ENCODE peak calls at places on chromosomes 5 and 9, in eight cellular contexts. One of them, this sample, is unnamed.

GRCh38 chr5:39283231-39283818 is 64.0 kb upstream of the FYB1 start:
- DNase-seq in HCT116: peak
- DNase-seq in upper lobe of left lung: peak
- DNase-seq in K562: peak
- DNase-seq in stomach: no peak
- DNase-seq in GM12892: no peak
- DNase-seq in transverse colon: peak
- DNase-seq in prostate gland: peak
- DNase-seq in this sample: no peak

GRCh38 chr5:110790673-110791072 is 51.9 kb downstream of the SLC25A46 start:
- DNase-seq in HCT116: no peak
- DNase-seq in upper lobe of left lung: no peak
- DNase-seq in K562: no peak
- DNase-seq in stomach: no peak
- DNase-seq in GM12892: no peak
- DNase-seq in transverse colon: no peak
- DNase-seq in prostate gland: no peak
- DNase-seq in this sample: no peak

GRCh38 chr5:32989815-32990214 is 278.7 kb downstream of the NPR3 start:
- DNase-seq in HCT116: no peak
- DNase-seq in upper lobe of left lung: no peak
- DNase-seq in K562: no peak
- DNase-seq in stomach: no peak
- DNase-seq in GM12892: no peak
- DNase-seq in transverse colon: no peak
- DNase-seq in prostate gland: no peak
- DNase-seq in this sample: no peak

GRCh38 chr5:35640623-35641022 is 23.0 kb downstream of the SPEF2 start:
- DNase-seq in HCT116: no peak
- DNase-seq in upper lobe of left lung: no peak
- DNase-seq in K562: no peak
- DNase-seq in stomach: no peak
- DNase-seq in GM12892: no peak
- DNase-seq in transverse colon: no peak
- DNase-seq in prostate gland: no peak
- DNase-seq in this sample: no peak

GRCh38 chr5:72951850-72952468 is 3.9 kb upstream of the FCHO2 start:
- DNase-seq in HCT116: peak
- DNase-seq in upper lobe of left lung: peak
- DNase-seq in K562: no peak
- DNase-seq in stomach: no peak
- DNase-seq in GM12892: no peak
- DNase-seq in transverse colon: peak
- DNase-seq in prostate gland: peak
- DNase-seq in this sample: no peak

GRCh38 chr5:75667586-75667985 is 49.7 kb downstream of the POC5 start:
- DNase-seq in HCT116: no peak
- DNase-seq in upper lobe of left lung: no peak
- DNase-seq in K562: no peak
- DNase-seq in stomach: no peak
- DNase-seq in GM12892: no peak
- DNase-seq in transverse colon: no peak
- DNase-seq in prostate gland: no peak
- DNase-seq in this sample: no peak

GRCh38 chr9:109311731-109312130 is 9.1 kb downstream of the EPB41L4B start:
- DNase-seq in HCT116: no peak
- DNase-seq in upper lobe of left lung: no peak
- DNase-seq in K562: peak
- DNase-seq in stomach: no peak
- DNase-seq in GM12892: no peak
- DNase-seq in transverse colon: no peak
- DNase-seq in prostate gland: no peak
- DNase-seq in this sample: no peak

GRCh38 chr5:109146611-109147010 is 263.2 kb downstream of the PJA2 start:
- DNase-seq in HCT116: no peak
- DNase-seq in upper lobe of left lung: no peak
- DNase-seq in K562: no peak
- DNase-seq in stomach: no peak
- DNase-seq in GM12892: no peak
- DNase-seq in transverse colon: no peak
- DNase-seq in prostate gland: no peak
- DNase-seq in this sample: no peak

GRCh38 chr5:143513720-143514119 is 110.2 kb upstream of the NR3C1 start:
- DNase-seq in HCT116: no peak
- DNase-seq in upper lobe of left lung: no peak
- DNase-seq in K562: no peak
- DNase-seq in stomach: no peak
- DNase-seq in GM12892: no peak
- DNase-seq in transverse colon: no peak
- DNase-seq in prostate gland: no peak
- DNase-seq in this sample: no peak

GRCh38 chr5:142924135-142924883 is 154.1 kb downstream of the ARHGAP26 start:
- DNase-seq in HCT116: no peak
- DNase-seq in upper lobe of left lung: no peak
- DNase-seq in K562: no peak
- DNase-seq in stomach: no peak
- DNase-seq in GM12892: no peak
- DNase-seq in transverse colon: no peak
- DNase-seq in prostate gland: no peak
- DNase-seq in this sample: no peak

GRCh38 chr9:27125936-27126335 is 16.9 kb downstream of the TEK start:
- DNase-seq in HCT116: no peak
- DNase-seq in upper lobe of left lung: no peak
- DNase-seq in K562: no peak
- DNase-seq in stomach: no peak
- DNase-seq in GM12892: no peak
- DNase-seq in transverse colon: no peak
- DNase-seq in prostate gland: no peak
- DNase-seq in this sample: no peak

GRCh38 chr9:128893354-128893753 is 11.4 kb downstream of the LRRC8A start:
- DNase-seq in HCT116: no peak
- DNase-seq in upper lobe of left lung: no peak
- DNase-seq in K562: no peak
- DNase-seq in stomach: no peak
- DNase-seq in GM12892: no peak
- DNase-seq in transverse colon: no peak
- DNase-seq in prostate gland: no peak
- DNase-seq in this sample: no peak

GRCh38 chr9:128895556-128895955 is 13.6 kb downstream of the LRRC8A start:
- DNase-seq in HCT116: no peak
- DNase-seq in upper lobe of left lung: no peak
- DNase-seq in K562: no peak
- DNase-seq in stomach: no peak
- DNase-seq in GM12892: no peak
- DNase-seq in transverse colon: no peak
- DNase-seq in prostate gland: no peak
- DNase-seq in this sample: no peak

GRCh38 chr9:128891354-128892222 is 9.7 kb downstream of the LRRC8A start:
- DNase-seq in HCT116: no peak
- DNase-seq in upper lobe of left lung: no peak
- DNase-seq in K562: no peak
- DNase-seq in stomach: no peak
- DNase-seq in GM12892: no peak
- DNase-seq in transverse colon: no peak
- DNase-seq in prostate gland: no peak
- DNase-seq in this sample: no peak

GRCh38 chr9:128894764-128895163 is 12.8 kb downstream of the LRRC8A start:
- DNase-seq in HCT116: no peak
- DNase-seq in upper lobe of left lung: no peak
- DNase-seq in K562: no peak
- DNase-seq in stomach: no peak
- DNase-seq in GM12892: no peak
- DNase-seq in transverse colon: no peak
- DNase-seq in prostate gland: no peak
- DNase-seq in this sample: no peak

DNA sequence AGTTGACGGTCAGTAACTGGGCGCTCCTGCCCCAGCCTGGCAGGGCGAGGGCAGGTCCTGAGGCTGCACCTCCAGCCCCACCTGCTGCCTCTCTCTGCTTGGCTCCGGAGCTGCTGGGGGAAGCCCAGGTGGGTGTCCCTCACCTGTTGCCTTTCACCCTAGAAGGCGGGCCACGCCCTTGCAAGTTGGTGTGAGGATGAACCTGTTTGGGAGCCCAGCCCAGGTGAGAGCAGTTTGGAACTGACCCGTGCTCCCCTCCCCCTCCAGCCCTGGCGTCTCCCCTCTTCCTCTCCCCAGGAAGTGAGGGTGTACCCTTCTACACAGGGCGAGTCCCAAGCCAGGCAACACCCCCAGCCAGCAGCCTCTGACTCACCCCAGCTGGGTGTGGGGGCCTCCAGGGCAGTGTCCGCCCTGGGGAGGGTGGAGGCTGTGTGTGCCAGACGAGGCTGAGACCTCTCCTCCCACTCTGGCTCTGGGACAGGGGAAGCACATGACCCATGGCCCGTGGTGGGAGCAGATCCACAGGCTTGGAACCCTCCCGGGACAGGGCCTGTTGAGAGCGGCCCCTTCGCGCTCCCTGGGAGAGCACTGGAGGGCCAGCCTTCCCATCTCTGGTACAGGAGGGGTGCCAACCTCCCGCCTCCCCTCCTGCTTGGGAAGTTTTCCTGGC is 10.4 kb downstream of the LRRC8A start:
- DNase-seq in HCT116: no peak
- DNase-seq in upper lobe of left lung: peak
- DNase-seq in K562: no peak
- DNase-seq in stomach: peak
- DNase-seq in GM12892: no peak
- DNase-seq in transverse colon: peak
- DNase-seq in prostate gland: peak
- DNase-seq in this sample: peak
- TF ChIP-seq POLR2AphosphoS5 in HCT116: peak
- TF ChIP-seq POLR2AphosphoS5 in upper lobe of left lung: peak
- TF ChIP-seq POLR2AphosphoS5 in K562: no peak
- TF ChIP-seq POLR2AphosphoS5 in stomach: peak
- TF ChIP-seq POLR2AphosphoS5 in GM12892: no peak
- TF ChIP-seq POLR2AphosphoS5 in transverse colon: peak
- TF ChIP-seq POLR2AphosphoS5 in prostate gland: peak
- TF ChIP-seq POLR2AphosphoS5 in this sample: peak

DNA sequence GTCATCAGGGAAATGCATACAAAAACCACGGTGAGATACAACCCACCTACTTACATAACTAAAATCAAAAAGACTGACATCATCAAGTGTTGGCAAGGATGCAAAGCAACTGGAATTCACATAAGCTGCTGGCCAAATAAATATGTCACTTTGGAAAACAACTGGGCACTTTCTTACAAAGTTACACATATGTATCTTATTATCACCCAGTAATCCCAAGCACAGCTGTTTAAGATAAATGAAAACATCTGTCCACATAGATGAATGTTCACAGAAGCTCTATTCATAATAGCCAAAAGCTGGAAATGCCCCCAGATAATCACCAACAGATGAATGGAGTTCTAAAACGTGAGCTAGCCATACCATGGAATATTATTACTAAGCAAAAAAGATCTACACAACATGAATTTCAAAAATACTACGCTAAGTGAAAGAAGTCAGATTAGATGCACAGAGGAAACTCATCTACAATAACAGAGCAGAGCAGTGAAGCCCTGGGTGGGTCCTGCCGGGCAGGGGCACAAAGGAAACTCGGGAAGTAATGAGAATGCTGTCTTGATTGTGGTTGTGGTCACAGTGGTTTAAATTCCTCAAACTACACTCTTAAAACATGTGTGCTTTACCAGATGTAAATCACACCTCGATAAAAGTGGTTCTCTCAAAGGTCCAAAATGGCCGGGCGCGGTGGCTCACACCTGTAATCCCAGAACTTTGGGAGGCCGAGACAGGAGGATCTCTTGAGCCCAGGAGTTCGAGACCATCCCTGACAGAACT is 8.5 kb downstream of the CAMSAP1 start:
- DNase-seq in HCT116: no peak
- DNase-seq in upper lobe of left lung: no peak
- DNase-seq in K562: no peak
- DNase-seq in stomach: no peak
- DNase-seq in GM12892: no peak
- DNase-seq in transverse colon: no peak
- DNase-seq in prostate gland: no peak
- DNase-seq in this sample: no peak
- TF ChIP-seq POLR2AphosphoS5 in HCT116: no peak
- TF ChIP-seq POLR2AphosphoS5 in upper lobe of left lung: no peak
- TF ChIP-seq POLR2AphosphoS5 in K562: no peak
- TF ChIP-seq POLR2AphosphoS5 in stomach: no peak
- TF ChIP-seq POLR2AphosphoS5 in GM12892: no peak
- TF ChIP-seq POLR2AphosphoS5 in transverse colon: no peak
- TF ChIP-seq POLR2AphosphoS5 in prostate gland: no peak
- TF ChIP-seq POLR2AphosphoS5 in this sample: no peak

GRCh38 chr5:1443991-1444360 is 1.3 kb downstream of the SLC6A3 start:
- DNase-seq in HCT116: no peak
- DNase-seq in upper lobe of left lung: no peak
- DNase-seq in K562: no peak
- DNase-seq in stomach: no peak
- DNase-seq in GM12892: no peak
- DNase-seq in transverse colon: no peak
- DNase-seq in prostate gland: no peak
- DNase-seq in this sample: no peak

GRCh38 chr5:1445895-1446601 is 808 bp upstream of the SLC6A3 start:
- DNase-seq in HCT116: no peak
- DNase-seq in upper lobe of left lung: no peak
- DNase-seq in K562: no peak
- DNase-seq in stomach: peak
- DNase-seq in GM12892: no peak
- DNase-seq in transverse colon: no peak
- DNase-seq in prostate gland: no peak
- DNase-seq in this sample: no peak

GRCh38 chr5:1443145-1443543 is 2.1 kb downstream of the SLC6A3 start:
- DNase-seq in HCT116: no peak
- DNase-seq in upper lobe of left lung: peak
- DNase-seq in K562: no peak
- DNase-seq in stomach: no peak
- DNase-seq in GM12892: no peak
- DNase-seq in transverse colon: no peak
- DNase-seq in prostate gland: no peak
- DNase-seq in this sample: no peak

GRCh38 chr5:1445313-1445894 is at the start of gene SLC6A3:
- DNase-seq in HCT116: no peak
- DNase-seq in upper lobe of left lung: no peak
- DNase-seq in K562: peak
- DNase-seq in stomach: peak
- DNase-seq in GM12892: no peak
- DNase-seq in transverse colon: peak
- DNase-seq in prostate gland: no peak
- DNase-seq in this sample: no peak

GRCh38 chr5:1444361-1445189 is 665 bp downstream of the SLC6A3 start:
- DNase-seq in HCT116: no peak
- DNase-seq in upper lobe of left lung: peak
- DNase-seq in K562: no peak
- DNase-seq in stomach: peak
- DNase-seq in GM12892: no peak
- DNase-seq in transverse colon: no peak
- DNase-seq in prostate gland: no peak
- DNase-seq in this sample: no peak
- TF ChIP-seq POLR2AphosphoS5 in HCT116: no peak
- TF ChIP-seq POLR2AphosphoS5 in upper lobe of left lung: no peak
- TF ChIP-seq POLR2AphosphoS5 in K562: no peak
- TF ChIP-seq POLR2AphosphoS5 in stomach: no peak
- TF ChIP-seq POLR2AphosphoS5 in GM12892: no peak
- TF ChIP-seq POLR2AphosphoS5 in transverse colon: no peak
- TF ChIP-seq POLR2AphosphoS5 in prostate gland: no peak
- TF ChIP-seq POLR2AphosphoS5 in this sample: no peak

DNA sequence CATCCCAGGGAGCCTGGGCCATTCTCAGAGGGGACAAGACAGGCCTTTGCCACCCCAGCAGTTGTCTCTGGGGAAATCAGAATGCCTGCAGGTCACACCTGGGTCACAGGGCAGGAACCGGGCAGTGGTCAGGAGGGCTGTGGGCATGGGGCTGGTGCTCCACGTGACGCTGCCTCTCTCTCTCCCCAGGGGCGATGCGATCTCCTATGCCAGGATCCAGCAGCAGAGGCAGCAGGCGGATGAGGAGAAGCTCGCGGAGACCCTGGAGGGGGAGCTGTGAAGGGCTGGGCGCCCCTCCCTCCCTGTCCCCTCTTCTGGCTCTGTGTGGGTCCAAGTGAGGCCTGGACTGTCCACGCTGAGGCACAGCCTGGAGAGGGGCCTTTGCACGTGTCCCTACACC is 8.6 kb downstream of the CACFD1 start:
- DNase-seq in HCT116: no peak
- DNase-seq in upper lobe of left lung: no peak
- DNase-seq in K562: no peak
- DNase-seq in stomach: no peak
- DNase-seq in GM12892: no peak
- DNase-seq in transverse colon: no peak
- DNase-seq in prostate gland: no peak
- DNase-seq in this sample: no peak
- TF ChIP-seq POLR2AphosphoS5 in HCT116: no peak
- TF ChIP-seq POLR2AphosphoS5 in upper lobe of left lung: no peak
- TF ChIP-seq POLR2AphosphoS5 in K562: no peak
- TF ChIP-seq POLR2AphosphoS5 in stomach: no peak
- TF ChIP-seq POLR2AphosphoS5 in GM12892: no peak
- TF ChIP-seq POLR2AphosphoS5 in transverse colon: no peak
- TF ChIP-seq POLR2AphosphoS5 in prostate gland: no peak
- TF ChIP-seq POLR2AphosphoS5 in this sample: no peak

This sample was measured in breast epithelium.